ENCODE peak calls at places on chromosomes 13 and 19, in nine cellular contexts. S is body of pancreas, N is testis, Z is tibial nerve, L is right lobe of liver, P is uterus, R is stomach, C is HepG2, X is sigmoid colon. I is an unnamed sample.

GRCh38 chr19:48608798-48609263 is 2.3 kb downstream of the SPACA4 start:
- DNase-seq in S (no peak), R (no peak), N (no peak), P (no peak), Z (no peak), X (no peak), C (peak; percentile 42), L (no peak), I (no peak)

GRCh38 chr13:62113145-62113544 is 697.5 kb upstream of the PCDH20 start:
- DNase-seq in L (no peak), S (no peak), C (no peak), Z (no peak), P (no peak), R (no peak), N (no peak), X (no peak), I (no peak)

GRCh38 chr13:40595693-40596092 is 70.7 kb downstream of the FOXO1 start:
- DNase-seq in R (no peak), P (no peak), X (no peak), C (no peak), S (no peak), L (no peak), N (no peak), Z (no peak), I (no peak)

GRCh38 chr19:3105641-3106508 is 11.7 kb downstream of the GNA11 start:
- DNase-seq in R (no peak), P (no peak), L (no peak), C (no peak), S (no peak), Z (no peak), N (no peak), X (no peak), I (no peak)

GRCh38 chr13:20141238-20142018 is 19.4 kb downstream of the GJA3 start:
- DNase-seq in L (peak; percentile 16), Z (no peak), R (no peak), X (no peak), C (no peak), P (no peak), N (no peak), S (no peak), I (no peak)

GRCh38 chr13:44017756-44018309 is 138.1 kb downstream of the LACC1 start:
- DNase-seq in C (no peak), S (no peak), Z (no peak), X (no peak), N (no peak), R (no peak), P (no peak), L (no peak), I (no peak)

GRCh38 chr13:20843177-20843576 is 59.4 kb downstream of the XPO4 start:
- DNase-seq in P (no peak), S (no peak), N (no peak), C (no peak), X (no peak), Z (no peak), L (no peak), R (no peak), I (no peak)

GRCh38 chr19:50308991-50309390 is 20.2 kb downstream of the KCNC3 start:
- DNase-seq in C (no peak), X (no peak), N (no peak), R (no peak), L (no peak), Z (no peak), P (no peak), S (no peak), I (no peak)

GRCh38 chr13:112506046-112506445 is 81.9 kb downstream of the TUBGCP3 start:
- DNase-seq in Z (no peak), N (no peak), S (no peak), R (no peak), X (no peak), L (no peak), C (no peak), P (no peak), I (no peak)

GRCh38 chr13:28329395-28330158 is 165.4 kb downstream of the FLT1 start:
- DNase-seq in C (no peak), L (no peak), P (peak; percentile 22), Z (no peak), N (peak; percentile 42), R (no peak), S (peak; percentile 16), X (no peak), I (no peak)

GRCh38 chr19:3161453-3161852 is 17.1 kb upstream of the S1PR4 start:
- DNase-seq in N (no peak), R (no peak), Z (no peak), L (no peak), C (no peak), P (no peak), S (no peak), X (no peak), I (no peak)

GRCh38 chr19:49713236-49713845 is 22.4 kb downstream of the CPT1C start:
- DNase-seq in X (no peak), L (no peak), C (no peak), N (no peak), S (no peak), Z (no peak), R (no peak), P (no peak), I (no peak)

GRCh38 chr13:25375727-25376358 is 4.1 kb downstream of the ATP8A2 start:
- DNase-seq in Z (no peak), C (peak; percentile 42), S (peak; percentile 27), N (peak; percentile 36), X (no peak), L (no peak), R (no peak), P (no peak), I (no peak)

DNA sequence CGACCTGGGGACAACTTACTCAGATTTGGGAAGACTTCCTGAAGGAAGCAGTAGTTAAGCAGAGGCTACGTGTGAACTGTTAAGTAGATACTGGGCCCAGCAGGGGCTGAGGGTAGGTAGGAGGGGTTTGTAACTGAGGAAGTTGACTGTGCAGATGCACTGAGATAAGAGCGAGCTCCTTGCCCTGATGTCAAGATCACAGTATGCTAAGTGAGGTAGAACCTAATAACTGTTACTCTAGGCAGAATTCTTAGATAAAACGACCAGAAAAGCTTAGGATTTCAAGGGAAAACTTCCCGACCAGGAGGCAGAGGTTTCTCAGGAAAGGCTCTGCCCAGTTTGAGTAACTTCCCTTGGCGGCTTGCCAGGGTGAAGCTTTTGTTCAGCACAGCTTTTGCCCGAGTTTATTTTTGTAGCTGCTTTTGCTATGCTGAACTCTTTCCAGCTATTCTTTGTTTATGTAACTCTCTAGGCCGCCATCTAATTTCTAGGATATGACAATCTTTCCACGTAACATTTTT is 632.1 kb downstream of the DIAPH3 start:
- DNase-seq in Z (peak; percentile 72), L (peak; percentile 71), R (peak; percentile 67), S (peak; percentile 66), C (peak; percentile 3), N (peak; percentile 76), X (peak; percentile 88), P (peak; percentile 25), I (no peak)
- TF ChIP-seq POLR2A in Z (no peak), L (no peak), R (no peak), S (no peak), C (no peak), N (no peak), X (no peak), P (no peak), I (no peak)

GRCh38 chr13:53012707-53013106 is 15.9 kb upstream of the OLFM4 start:
- DNase-seq in P (no peak), C (no peak), Z (no peak), S (no peak), N (no peak), L (no peak), R (no peak), X (no peak), I (no peak)
- H3K27ac ChIP-seq in P (no peak overlapping the region), C (no peak overlapping the region), Z (no peak overlapping the region), S (no peak overlapping the region), N (no peak overlapping the region), L (no peak overlapping the region), R (no peak overlapping the region), X (no peak overlapping the region), I (no peak overlapping the region)

GRCh38 chr13:110137677-110138008 is 169.3 kb downstream of the COL4A1 start:
- DNase-seq in Z (no peak), N (peak; percentile 34), R (no peak), L (peak; percentile 68), S (peak; percentile 72), X (no peak), P (peak; percentile 37), C (peak; percentile 15), I (no peak)
- H3K4me3 ChIP-seq in Z (peak overlapping the region; percentile 34), N (peak overlapping the region; percentile 70), R (peak overlapping the region; percentile 56), L (peak overlapping the region; percentile 65), S (peak overlapping the region; percentile 17), X (peak overlapping the region; percentile 57), P (peak overlapping the region; percentile 53), C (peak overlapping the region; percentile 36), I (peak overlapping the region; percentile 70)

DNA sequence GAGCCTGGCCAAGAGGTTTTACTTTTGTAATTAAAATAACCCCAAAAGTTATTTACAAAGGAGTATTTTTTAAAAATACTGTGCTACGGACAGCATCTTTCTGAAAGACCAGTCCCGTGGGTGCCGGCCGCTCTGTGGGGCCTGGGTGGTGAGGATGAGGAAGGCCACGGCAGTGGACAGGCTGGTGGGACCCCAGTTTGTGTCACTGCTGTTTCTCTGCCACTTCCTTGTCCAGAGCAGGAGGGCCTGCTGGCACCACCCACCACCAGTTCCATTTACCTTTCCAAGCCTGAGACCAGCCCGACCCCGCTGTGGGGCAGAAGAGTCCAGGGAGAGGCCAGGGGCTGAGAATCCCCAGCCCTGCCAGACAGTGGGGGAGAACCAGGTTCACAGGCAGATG is 23.8 kb downstream of the ELAVL1 start:
- DNase-seq in N (no peak), Z (no peak), P (no peak), L (no peak), C (no peak), X (no peak), S (no peak), R (no peak), I (no peak)
- TF ChIP-seq POLR2A in N (no peak), Z (no peak), P (no peak), L (no peak), C (no peak), X (no peak), S (no peak), R (no peak), I (no peak)

DNA sequence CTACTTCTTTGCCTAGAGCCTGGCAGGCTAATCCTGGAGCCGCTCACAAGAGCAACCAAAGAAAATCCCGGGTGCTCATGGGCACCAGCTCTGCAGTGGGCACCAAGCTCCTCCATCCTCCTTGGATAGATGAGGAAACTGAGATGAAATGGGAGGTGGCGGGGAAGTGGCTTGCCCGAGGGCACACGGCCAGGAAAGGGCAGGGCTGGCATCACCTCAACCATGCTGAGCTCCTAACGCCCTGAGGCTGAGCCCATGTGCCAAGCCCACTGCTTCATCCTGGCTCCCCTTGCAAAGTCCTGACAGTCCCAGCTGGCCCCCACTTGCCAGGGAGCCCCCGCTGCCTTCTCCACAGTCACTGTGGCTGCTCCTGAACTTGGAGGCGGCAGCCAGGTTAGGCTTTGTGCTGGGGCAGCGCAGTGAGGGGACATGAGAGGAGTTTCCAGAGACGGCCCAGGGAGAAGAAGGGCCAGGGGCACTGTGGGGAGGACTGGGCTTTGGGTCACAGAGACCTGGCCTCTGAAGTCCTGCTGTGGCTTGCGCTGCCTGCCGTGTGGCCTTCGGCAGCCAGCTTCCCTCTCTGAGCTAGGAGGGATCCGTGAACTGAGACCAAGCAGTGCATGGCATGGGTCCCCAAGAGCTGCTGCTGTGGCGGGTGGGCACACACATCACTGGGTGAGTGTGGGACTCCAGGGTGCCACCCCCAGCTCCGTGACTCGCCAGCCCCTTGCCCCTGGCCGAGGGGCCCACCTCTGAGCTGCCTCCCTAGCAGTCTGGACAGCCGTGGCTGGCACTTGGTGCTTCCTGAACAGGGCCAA is 17.5 kb downstream of the TMED1 start:
- DNase-seq in X (no peak), C (no peak), P (no peak), R (no peak), Z (no peak), S (no peak), L (no peak), N (no peak), I (no peak)
- H3K27ac ChIP-seq in X (peak overlapping the region; percentile 72), C (no peak overlapping the region), P (peak overlapping the region; percentile 89), R (peak overlapping the region; percentile 86), Z (peak overlapping the region; percentile 85), S (no peak overlapping the region), L (no peak overlapping the region), N (peak overlapping the region; percentile 86), I (peak overlapping the region; percentile 77)

I was measured in esophagus muscularis mucosa.